ENCODE peak calls at places on chromosomes 7 and 10, in eight cellular contexts. F is adrenal gland, N is A549, U is colonic mucosa, C is foreskin keratinocyte, Y is transverse colon, G is left ventricle myocardium inferior, S is heart left ventricle. Z is an unnamed sample.

GRCh38 chr7:142459557-142459963 is 201.7 kb upstream of the PRSS58 start:
- DNase-seq in F (peak; percentile 14), N (peak; percentile 30), U (peak; percentile 39), C (peak; percentile 77), Y (peak; percentile 19), G (no peak), S (no peak), Z (no peak)

GRCh38 chr10:11610855-11611247 is 599 bp downstream of the USP6NL start:
- DNase-seq in F (peak; percentile 62), N (peak; percentile 25), U (peak; percentile 50), C (peak; percentile 27), Y (peak; percentile 38), G (peak; percentile 35), S (peak; percentile 28), Z (peak; percentile 30)

GRCh38 chr10:63209703-63210102 is 76.6 kb downstream of the NRBF2 start:
- DNase-seq in F (no peak), N (no peak), U (no peak), C (peak; percentile 27), Y (no peak), G (no peak), S (no peak), Z (no peak)

GRCh38 chr7:69256634-69257081 is 341.6 kb upstream of the AUTS2 start:
- DNase-seq in F (peak; percentile 72), N (no peak), U (no peak), C (peak; percentile 1), Y (peak; percentile 29), G (peak; percentile 52), S (peak; percentile 40), Z (peak; percentile 15)

GRCh38 chr7:42831051-42831952 is 80.6 kb downstream of the C7orf25 start:
- DNase-seq in F (peak; percentile 52), N (no peak), U (peak; percentile 42), C (peak; percentile 53), Y (peak; percentile 20), G (peak; percentile 17), S (peak; percentile 30), Z (peak; percentile 55)

GRCh38 chr7:108716783-108717182 is 147.1 kb downstream of the DNAJB9 start:
- DNase-seq in F (no peak), N (no peak), U (no peak), C (no peak), Y (no peak), G (no peak), S (no peak), Z (no peak)

GRCh38 chr10:114058297-114058696 is 14.6 kb downstream of the ADRB1 start:
- DNase-seq in F (no peak), N (no peak), U (no peak), C (no peak), Y (no peak), G (no peak), S (no peak), Z (no peak)

GRCh38 chr7:137978464-137979237 is 23.2 kb downstream of the CREB3L2 start:
- DNase-seq in F (peak; percentile 91), N (peak; percentile 72), U (no peak), C (peak; percentile 55), Y (peak; percentile 41), G (peak; percentile 52), S (peak; percentile 57), Z (peak; percentile 67)

GRCh38 chr7:126702242-126703016 is 550.3 kb downstream of the GRM8 start:
- DNase-seq in F (no peak), N (no peak), U (no peak), C (no peak), Y (no peak), G (no peak), S (no peak), Z (no peak)

GRCh38 chr10:59303018-59303417 is 59.3 kb downstream of the FAM13C start:
- DNase-seq in F (no peak), N (no peak), U (no peak), C (peak; percentile 66), Y (no peak), G (no peak), S (no peak), Z (no peak)

GRCh38 chr10:13959443-13960359 is 371.0 kb downstream of the FRMD4A start:
- DNase-seq in F (no peak), N (no peak), U (no peak), C (no peak), Y (no peak), G (no peak), S (no peak), Z (no peak)

GRCh38 chr10:13953371-13953770 is 366.6 kb downstream of the PRPF18 start:
- DNase-seq in F (no peak), N (no peak), U (no peak), C (no peak), Y (no peak), G (no peak), S (no peak), Z (no peak)

GRCh38 chr10:13955426-13955825 is 368.7 kb downstream of the PRPF18 start:
- DNase-seq in F (no peak), N (no peak), U (no peak), C (no peak), Y (no peak), G (no peak), S (no peak), Z (no peak)

GRCh38 chr10:13957856-13958255 is 371.1 kb downstream of the PRPF18 start:
- DNase-seq in F (no peak), N (no peak), U (no peak), C (no peak), Y (no peak), G (no peak), S (no peak), Z (no peak)

DNA sequence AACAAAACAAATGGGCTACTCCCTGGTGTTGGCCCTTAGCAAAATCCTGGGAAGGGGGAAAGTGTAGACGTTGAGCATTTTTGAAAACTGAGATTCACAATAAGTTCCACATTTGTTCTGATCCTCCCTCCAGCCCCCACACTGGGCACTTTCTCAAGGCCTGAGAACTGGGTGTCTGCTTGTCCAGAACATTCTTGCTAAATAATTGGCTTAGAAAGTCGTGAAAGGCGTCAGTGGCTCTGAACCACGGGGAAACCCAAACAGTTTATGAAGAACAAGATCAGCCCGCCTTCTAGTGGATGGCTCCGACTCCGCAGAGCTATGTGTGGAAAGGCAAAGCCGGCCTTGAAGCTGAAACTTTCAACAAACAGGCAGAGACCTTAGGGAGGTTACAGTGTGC is 370.1 kb downstream of the PRPF18 start:
- DNase-seq in F (peak; percentile 35), N (no peak), U (peak; percentile 29), C (no peak), Y (peak; percentile 29), G (peak; percentile 74), S (peak; percentile 62), Z (peak; percentile 82)
- H3K27ac ChIP-seq in F (peak overlapping the region; percentile 28), N (no peak overlapping the region), U (no peak overlapping the region), C (no peak overlapping the region), Y (peak overlapping the region; percentile 36), G (peak overlapping the region; percentile 68), S (peak overlapping the region; percentile 38), Z (peak overlapping the region; percentile 72)

GRCh38 chr7:80918406-80918805 is 445 bp downstream of the SEMA3C start:
- DNase-seq in F (no peak), N (no peak), U (no peak), C (no peak), Y (no peak), G (no peak), S (no peak), Z (no peak)

GRCh38 chr7:80921130-80921529 is 2.3 kb upstream of the SEMA3C start:
- DNase-seq in F (no peak), N (no peak), U (peak; percentile 43), C (no peak), Y (no peak), G (no peak), S (no peak), Z (no peak)

GRCh38 chr7:80916770-80917681 is 1.8 kb downstream of the SEMA3C start:
- DNase-seq in F (no peak), N (peak; percentile 67), U (no peak), C (peak; percentile 90), Y (no peak), G (no peak), S (no peak), Z (no peak)

GRCh38 chr7:80922254-80923049 is 3.6 kb upstream of the SEMA3C start:
- DNase-seq in F (no peak), N (no peak), U (peak; percentile 54), C (peak; percentile 75), Y (peak; percentile 30), G (no peak), S (no peak), Z (no peak)

DNA sequence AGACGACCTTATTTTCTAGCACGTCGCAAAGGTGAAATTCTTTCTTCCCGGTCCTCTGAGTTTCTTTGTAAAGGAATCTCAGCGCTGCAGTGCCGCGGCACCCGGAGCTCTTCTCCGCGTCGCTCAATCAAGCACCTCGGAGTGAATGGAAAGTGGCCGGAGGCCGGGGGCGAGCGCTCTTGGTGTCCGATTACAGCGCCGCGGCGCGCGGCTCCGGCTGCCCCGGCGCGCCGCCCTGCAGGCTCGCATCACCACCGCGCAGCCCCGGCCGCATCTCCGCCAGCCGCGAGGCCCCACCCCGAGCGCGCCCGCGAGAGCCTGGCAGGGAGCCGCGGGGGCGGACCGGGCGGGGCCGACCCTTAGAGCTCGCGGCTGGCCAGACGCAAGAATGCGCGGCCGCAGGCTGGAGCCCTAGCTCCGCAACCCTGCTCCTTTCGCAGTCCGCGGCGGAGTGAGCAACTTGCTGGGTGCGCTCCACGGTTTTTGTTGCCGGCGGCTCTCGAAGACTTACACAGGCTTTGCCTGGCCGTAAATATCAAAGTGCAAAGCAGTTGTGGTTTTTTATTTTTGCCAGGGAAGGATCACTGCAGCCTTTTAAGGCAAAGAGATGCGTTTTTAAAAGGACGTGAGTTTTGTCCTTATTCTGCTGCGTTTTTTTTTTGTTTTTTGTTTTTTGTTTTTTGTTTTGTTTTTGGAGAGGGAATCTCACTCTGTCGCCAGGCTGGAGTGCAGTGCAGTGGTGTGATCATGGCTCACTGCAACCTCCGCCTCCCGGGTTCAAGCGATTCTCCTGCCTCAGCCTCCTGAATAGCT is at the start of gene SEMA3C:
- DNase-seq in F (peak; percentile 84), N (peak; percentile 70), U (peak; percentile 90), C (peak; percentile 85), Y (peak; percentile 90), G (peak; percentile 90), S (peak; percentile 92), Z (peak; percentile 92)
- TF ChIP-seq CTCF in F (no peak), N (no peak), U (no peak), C (peak; percentile 41), Y (no peak), G (no peak), S (no peak), Z (no peak)

GRCh38 chr10:112000466-112000865 is 183.1 kb downstream of the GPAM start:
- DNase-seq in F (no peak), N (no peak), U (no peak), C (no peak), Y (no peak), G (no peak), S (no peak), Z (peak; percentile 17)
- H3K27ac ChIP-seq in F (no peak overlapping the region), N (no peak overlapping the region), U (no peak overlapping the region), C (no peak overlapping the region), Y (no peak overlapping the region), G (no peak overlapping the region), S (no peak overlapping the region), Z (no peak overlapping the region)

DNA sequence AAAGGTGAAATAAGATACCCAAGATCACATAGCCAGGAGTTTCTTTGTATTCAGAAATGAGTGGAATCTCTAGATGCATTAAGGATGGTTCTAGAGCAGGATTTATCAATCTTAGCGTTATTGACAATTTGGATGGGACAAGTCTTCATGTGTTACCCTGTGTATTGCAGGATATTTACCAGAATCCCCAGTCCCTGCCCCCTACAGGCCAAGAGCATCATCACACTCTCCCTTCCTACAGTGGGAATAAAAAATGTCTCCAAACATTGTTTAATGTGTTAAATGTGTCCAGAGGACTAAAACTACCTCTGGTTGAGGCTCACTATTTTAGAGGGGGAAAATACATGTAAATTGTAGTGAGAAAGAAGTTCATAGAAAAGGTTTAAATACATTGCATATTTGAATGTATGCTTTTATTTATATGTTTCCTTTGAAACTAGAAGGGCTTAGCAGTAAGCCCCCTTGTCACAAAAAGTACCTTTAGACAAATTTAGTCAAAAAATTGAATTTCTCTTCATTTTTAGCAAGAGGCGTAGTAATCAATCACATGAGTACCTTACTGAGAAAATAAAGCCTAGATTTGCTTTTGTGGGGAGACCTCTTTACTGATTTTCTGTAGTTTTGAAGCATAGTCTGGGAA is 141.2 kb downstream of the MLLT10 start:
- DNase-seq in F (peak; percentile 40), N (peak; percentile 40), U (peak; percentile 30), C (peak; percentile 22), Y (peak; percentile 31), G (no peak), S (no peak), Z (no peak)
- TF ChIP-seq CTCF in F (peak; percentile 47), N (peak; percentile 65), U (peak; percentile 70), C (peak; percentile 73), Y (peak; percentile 75), G (peak; percentile 76), S (peak; percentile 61), Z (peak; percentile 40)